ENCODE peak calls at places on chromosome 12, in six cellular contexts. O is left cardiac atrium; N is activated CD8-positive, alpha-beta T cell treated with anti-CD3 and anti-CD28 coated beads, Interleukin-2, amount 10 ng/mL, durations not matched to agents 7 days and 5 days; Y is effector memory CD8-positive, alpha-beta T cell; C is Right ventricle myocardium superior; Z is activated T-cell treated with anti-CD3 and anti-CD28 coated beads, Interleukin-2, amount 50 U/mL, for 72 hours. G is an unnamed sample.

GRCh38 chr12:553216-554000 is 93.7 kb downstream of the B4GALNT3 start:
- ATAC-seq in N (peak; percentile 84), Z (peak; percentile 35), Y (peak; percentile 66), O (peak; percentile 9), C (no peak), G (peak; percentile 88)

GRCh38 chr12:31923063-31923412 is 36.2 kb upstream of the RESF1 start:
- ATAC-seq in Z (no peak), Y (no peak), N (no peak), C (no peak), O (no peak), G (peak; percentile 76)

GRCh38 chr12:58424735-58425379 is 483.5 kb downstream of the ATP23 start:
- ATAC-seq in C (no peak), O (no peak), Y (no peak), Z (peak; percentile 8), N (no peak), G (peak; percentile 31)

GRCh38 chr12:125128806-125129571 is 63.8 kb downstream of the AACS start:
- ATAC-seq in Z (no peak), N (no peak), C (peak; percentile 86), O (peak; percentile 64), Y (no peak), G (no peak)

GRCh38 chr12:120688527-120689071 is 1.6 kb downstream of the MLEC start:
- ATAC-seq in C (no peak), N (no peak), O (no peak), Y (no peak), Z (no peak), G (no peak)

GRCh38 chr12:66919466-66919865 is 240.6 kb upstream of the GRIP1 start:
- ATAC-seq in C (no peak), O (no peak), N (no peak), Y (no peak), Z (no peak), G (no peak)

GRCh38 chr12:30696943-30697342 is 1.3 kb upstream of the IPO8 start:
- ATAC-seq in Y (no peak), N (no peak), O (no peak), Z (no peak), C (no peak), G (no peak)

GRCh38 chr12:121523741-121524140 is 57.1 kb downstream of the KDM2B start:
- ATAC-seq in Y (no peak), N (no peak), C (no peak), Z (no peak), O (no peak), G (no peak)

GRCh38 chr12:124484526-124484953 is 82.9 kb downstream of the NCOR2 start:
- ATAC-seq in Y (no peak), O (no peak), Z (no peak), C (no peak), N (no peak), G (no peak)